ENCODE peak calls at places on chromosome 5, in seven cellular contexts. D is suprapubic skin, S is coronary artery, K is kidney, V is AG09319, M is B cell, U is gastrocnemius medialis. Q is an unnamed sample.
A peak's percentile ranks its signal among the peaks of the same experiment; 100 is the strongest.

GRCh38 chr5:123997354-123998215 is 485.6 kb downstream of the CSNK1G3 start:
- DNase-seq in S (no peak), V (peak; percentile 45), K (no peak), D (no peak), M (no peak), U (no peak), Q (no peak)

GRCh38 chr5:31194892-31195291 is 1.4 kb downstream of the CDH6 start:
- DNase-seq in V (no peak), D (no peak), K (no peak), M (no peak), U (no peak), S (no peak), Q (no peak)

GRCh38 chr5:178778919-178779318 is 48.5 kb upstream of the ZNF354A start:
- DNase-seq in D (no peak), V (no peak), U (no peak), K (peak; percentile 48), M (no peak), S (no peak), Q (no peak)

GRCh38 chr5:10671041-10672008 is 89.7 kb downstream of the DAP start:
- DNase-seq in M (no peak), S (no peak), K (no peak), D (no peak), V (no peak), U (no peak), Q (no peak)

GRCh38 chr5:25393321-25393720 is 748.5 kb upstream of the CDH10 start:
- DNase-seq in V (no peak), U (no peak), M (no peak), D (no peak), S (no peak), K (no peak), Q (no peak)

GRCh38 chr5:111685969-111686368 is 71.0 kb downstream of the NREP start:
- DNase-seq in V (no peak), U (no peak), K (no peak), S (no peak), D (no peak), M (peak; percentile 5), Q (no peak)

GRCh38 chr5:35138232-35138631 is 90.5 kb upstream of the AGXT2 start:
- DNase-seq in U (no peak), V (no peak), K (no peak), S (no peak), D (no peak), M (no peak), Q (no peak)

GRCh38 chr5:123089971-123090640 is 1.1 kb downstream of the PRDM6 start:
- DNase-seq in M (peak; percentile 37), K (no peak), V (no peak), S (no peak), D (no peak), U (no peak), Q (no peak)

GRCh38 chr5:94523018-94523417 is 95.4 kb downstream of the KIAA0825 start:
- DNase-seq in S (no peak), D (no peak), M (no peak), V (no peak), K (no peak), U (no peak), Q (no peak)

GRCh38 chr5:170986598-170986997 is 124.8 kb downstream of the RANBP17 start:
- DNase-seq in K (no peak), M (no peak), V (no peak), U (no peak), D (no peak), S (no peak), Q (no peak)
- TF ChIP-seq CTCF in K (no peak), M (no peak), V (no peak), U (no peak), D (no peak), S (no peak), Q (no peak)

GRCh38 chr5:139964994-139965565 is 78.0 kb downstream of the NRG2 start:
- DNase-seq in K (no peak), M (no peak), V (no peak), D (no peak), S (peak; percentile 41), U (no peak), Q (no peak)
- TF ChIP-seq CTCF in K (no peak), M (no peak), V (no peak), D (no peak), S (no peak), U (no peak), Q (no peak)

DNA sequence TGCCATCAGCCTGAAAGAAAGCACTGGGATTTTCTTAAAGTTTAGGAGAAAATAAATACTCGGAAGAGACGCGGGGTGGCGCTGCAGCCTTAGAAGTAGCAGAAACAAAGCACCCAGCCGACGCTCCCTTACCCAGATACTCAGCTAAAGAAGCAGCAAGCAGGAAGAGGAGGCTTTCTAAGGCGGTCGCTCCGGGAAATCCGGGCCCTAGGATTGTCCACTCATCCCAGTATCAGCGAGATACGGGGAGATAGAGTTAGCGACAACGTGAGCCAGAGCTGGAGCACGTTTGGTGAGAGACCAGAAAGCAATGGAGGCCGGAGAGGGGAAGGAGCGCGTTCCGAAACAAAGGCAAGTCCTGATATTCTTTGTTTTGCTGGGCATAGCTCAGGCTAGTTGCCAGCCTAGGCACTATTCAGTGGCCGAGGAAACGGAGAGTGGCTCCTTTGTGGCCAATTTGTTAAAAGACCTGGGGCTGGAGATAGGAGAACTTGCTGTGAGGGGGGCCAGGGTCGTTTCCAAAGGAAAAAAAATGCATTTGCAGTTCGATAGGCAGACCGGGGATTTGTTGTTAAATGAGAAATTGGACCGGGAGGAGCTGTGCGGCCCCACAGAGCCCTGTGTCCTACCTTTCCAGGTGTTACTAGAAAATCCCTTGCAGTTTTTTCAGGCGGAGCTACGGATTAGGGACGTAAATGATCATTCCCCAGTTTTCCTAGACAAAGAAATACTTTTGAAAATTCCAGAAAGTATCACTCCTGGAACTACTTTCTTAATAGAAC is at the start of gene PCDHB2:
- DNase-seq in U (no peak), S (no peak), K (peak; percentile 50), V (peak; percentile 12), D (no peak), M (no peak), Q (peak; percentile 25)
- TF ChIP-seq CTCF in U (peak; percentile 36), S (no peak), K (no peak), V (no peak), D (peak; percentile 12), M (no peak), Q (peak; percentile 41)

GRCh38 chr5:172358345-172358744 is 74.8 kb upstream of the UBTD2 start:
- DNase-seq in M (no peak), S (no peak), K (no peak), U (no peak), D (no peak), V (no peak), Q (no peak)

GRCh38 chr5:172365948-172366608 is 82.5 kb upstream of the UBTD2 start:
- DNase-seq in S (no peak), D (no peak), V (no peak), U (no peak), K (no peak), M (no peak), Q (no peak)

GRCh38 chr5:172364773-172365172 is 81.2 kb upstream of the UBTD2 start:
- DNase-seq in S (no peak), M (no peak), V (no peak), U (no peak), K (no peak), D (no peak), Q (peak; percentile 46)

GRCh38 chr5:172361566-172362238 is 78.1 kb upstream of the UBTD2 start:
- DNase-seq in M (no peak), V (peak; percentile 98), D (peak; percentile 86), K (no peak), S (no peak), U (peak; percentile 24), Q (peak; percentile 70)

DNA sequence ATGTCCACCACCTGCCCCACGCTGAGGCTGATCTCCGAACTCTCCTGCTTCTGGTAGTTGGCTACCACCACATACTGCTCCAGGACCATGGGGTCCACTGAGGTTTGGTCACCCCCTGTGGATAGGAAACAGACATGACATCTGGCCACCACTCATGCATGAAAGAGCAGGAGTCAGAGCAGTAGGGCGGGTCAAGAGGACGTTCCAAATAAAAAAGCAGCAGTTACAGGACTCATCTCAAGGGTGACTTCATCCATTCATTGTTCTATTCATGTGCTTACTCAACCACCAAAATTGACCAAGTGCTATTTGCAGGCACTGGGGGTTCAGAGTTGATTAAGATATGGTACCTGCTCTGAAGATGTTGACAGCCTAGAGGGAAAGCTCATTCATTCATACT is 79.2 kb upstream of the UBTD2 start:
- DNase-seq in V (no peak), M (no peak), D (no peak), S (no peak), K (no peak), U (no peak), Q (no peak)
- TF ChIP-seq CTCF in V (no peak), M (no peak), D (no peak), S (no peak), K (no peak), U (no peak), Q (no peak)

GRCh38 chr5:131796793-131797693 is at the start of gene FNIP1:
- DNase-seq in S (peak; percentile 99), D (peak; percentile 100), M (peak; percentile 99), U (peak; percentile 100), K (peak; percentile 100), V (peak; percentile 90), Q (peak; percentile 99)
- TF ChIP-seq CTCF in S (no peak), D (no peak), M (no peak), U (no peak), K (no peak), V (no peak), Q (no peak)

GRCh38 chr5:143499480-143500114 is 96.1 kb upstream of the NR3C1 start:
- DNase-seq in M (no peak), S (no peak), D (no peak), V (no peak), K (no peak), U (no peak), Q (no peak)
- TF ChIP-seq CTCF in M (no peak), S (no peak), D (no peak), V (no peak), K (no peak), U (no peak), Q (no peak)

GRCh38 chr5:28957450-28957849 is 1919.1 kb upstream of the CDH9 start:
- DNase-seq in K (no peak), M (no peak), S (no peak), U (no peak), D (no peak), V (no peak), Q (no peak)

GRCh38 chr5:28958581-28958980 is 1920.2 kb upstream of the CDH9 start:
- DNase-seq in K (no peak), M (no peak), D (no peak), V (no peak), S (no peak), U (no peak), Q (no peak)

GRCh38 chr5:28954074-28954473 is 1915.7 kb upstream of the CDH9 start:
- DNase-seq in M (no peak), V (no peak), S (no peak), K (no peak), D (no peak), U (no peak), Q (no peak)
- TF ChIP-seq CTCF in M (no peak), V (no peak), S (no peak), K (no peak), D (no peak), U (no peak), Q (no peak)

DNA sequence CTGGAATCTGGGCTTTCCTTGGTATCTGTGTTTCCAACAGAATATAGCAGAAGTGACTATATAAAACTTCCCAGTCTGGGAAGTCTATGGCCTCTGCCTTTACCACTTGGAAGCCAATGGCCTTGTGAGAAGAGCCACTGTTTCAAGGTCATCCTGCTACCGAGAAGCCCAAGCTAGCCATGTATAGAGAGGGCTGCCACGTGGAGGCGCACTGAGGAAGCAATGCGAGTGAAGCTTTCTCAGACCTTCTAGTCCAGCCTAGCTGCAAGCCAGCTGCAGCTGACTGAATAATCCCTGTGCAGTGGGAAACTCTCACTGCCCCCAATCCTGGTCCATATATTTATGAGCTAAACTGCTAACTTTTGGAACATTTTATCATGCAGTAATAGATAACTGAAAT is 661.8 kb upstream of the RIOK2 start:
- DNase-seq in D (no peak), V (no peak), U (no peak), S (no peak), K (no peak), M (no peak), Q (no peak)
- TF ChIP-seq CTCF in D (no peak), V (no peak), U (no peak), S (no peak), K (no peak), M (no peak), Q (no peak)

Q was measured in activated CD8-positive, alpha-beta T cell treated with anti-CD3 and anti-CD28 coated beads for 36 hours.